ENCODE peak calls at places on chromosomes 11 and 22, in seven cellular contexts. H is psoas muscle, N is astrocyte of the spinal cord, Z is HCT116, J is endothelial cell of umbilical vein, F is PC-3, W is upper lobe of right lung. S is an unnamed sample.

GRCh38 chr11:72580648-72580950 is 93.6 kb downstream of the PDE2A start:
- DNase-seq in H (peak; percentile 32), N (no peak), Z (no peak), J (no peak), F (no peak), W (peak; percentile 41), S (no peak)

GRCh38 chr11:66857234-66857926 is 516 bp downstream of the LRFN4 start:
- DNase-seq in H (no peak), N (no peak), Z (no peak), J (no peak), F (no peak), W (no peak), S (peak; percentile 40)

GRCh38 chr11:71238285-71238875 is 14.0 kb downstream of the SHANK2 start:
- DNase-seq in H (no peak), N (no peak), Z (no peak), J (no peak), F (no peak), W (peak; percentile 28), S (no peak)

GRCh38 chr22:34045311-34045710 is 125.0 kb upstream of the LARGE1 start:
- DNase-seq in H (no peak), N (no peak), Z (no peak), J (no peak), F (no peak), W (no peak), S (no peak)

GRCh38 chr22:23179381-23180294 is 671 bp upstream of the BCR start:
- DNase-seq in H (peak; percentile 62), N (no peak), Z (no peak), J (peak; percentile 50), F (no peak), W (no peak), S (peak; percentile 47)

GRCh38 chr22:21611210-21611977 is 18.4 kb downstream of the YDJC start:
- DNase-seq in H (no peak), N (no peak), Z (no peak), J (no peak), F (no peak), W (no peak), S (no peak)

GRCh38 chr11:507727-508515 is 879 bp upstream of the RNH1 start:
- DNase-seq in H (no peak), N (no peak), Z (no peak), J (no peak), F (no peak), W (no peak), S (no peak)

GRCh38 chr11:123180166-123180565 is 14.9 kb downstream of the CLMP start:
- DNase-seq in H (no peak), N (no peak), Z (no peak), J (no peak), F (no peak), W (no peak), S (no peak)

GRCh38 chr11:25925359-25925758 is 406.6 kb upstream of the ANO3 start:
- DNase-seq in H (no peak), N (no peak), Z (no peak), J (no peak), F (no peak), W (no peak), S (no peak)

GRCh38 chr11:104462346-104462745 is 298.4 kb upstream of the PDGFD start:
- DNase-seq in H (no peak), N (peak; percentile 62), Z (no peak), J (no peak), F (peak; percentile 12), W (no peak), S (peak; percentile 18)

GRCh38 chr11:27215471-27216267 is 147.3 kb downstream of the CCDC34 start:
- DNase-seq in H (peak; percentile 61), N (peak; percentile 21), Z (no peak), J (peak; percentile 88), F (no peak), W (peak; percentile 76), S (no peak)

GRCh38 chr22:42686756-42687491 is 33.7 kb downstream of the A4GALT start:
- DNase-seq in H (no peak), N (no peak), Z (no peak), J (no peak), F (no peak), W (no peak), S (no peak)

GRCh38 chr11:119479685-119480275 is 56.8 kb upstream of the THY1 start:
- DNase-seq in H (peak; percentile 12), N (peak; percentile 26), Z (no peak), J (peak; percentile 17), F (peak; percentile 40), W (no peak), S (peak; percentile 77)

GRCh38 chr11:456533-456932 is 6.5 kb downstream of the PTDSS2 start:
- DNase-seq in H (peak; percentile 27), N (no peak), Z (no peak), J (no peak), F (no peak), W (no peak), S (no peak)

GRCh38 chr11:90468923-90469322 is 246.1 kb upstream of the CHORDC1 start:
- DNase-seq in H (no peak), N (peak; percentile 73), Z (no peak), J (no peak), F (peak; percentile 65), W (no peak), S (no peak)

GRCh38 chr22:31148953-31149627 is 8.8 kb upstream of the PLA2G3 start:
- DNase-seq in H (peak; percentile 80), N (peak; percentile 80), Z (peak; percentile 66), J (peak; percentile 84), F (peak; percentile 70), W (peak; percentile 77), S (peak; percentile 78)

GRCh38 chr22:20977516-20978170 is 4.5 kb upstream of the LZTR1 start:
- DNase-seq in H (no peak), N (no peak), Z (no peak), J (no peak), F (no peak), W (no peak), S (no peak)

GRCh38 chr22:26669060-26669481 is 11.7 kb downstream of the MIAT start:
- DNase-seq in H (no peak), N (peak; percentile 30), Z (peak; percentile 62), J (peak; percentile 55), F (peak; percentile 54), W (no peak), S (peak; percentile 54)

DNA sequence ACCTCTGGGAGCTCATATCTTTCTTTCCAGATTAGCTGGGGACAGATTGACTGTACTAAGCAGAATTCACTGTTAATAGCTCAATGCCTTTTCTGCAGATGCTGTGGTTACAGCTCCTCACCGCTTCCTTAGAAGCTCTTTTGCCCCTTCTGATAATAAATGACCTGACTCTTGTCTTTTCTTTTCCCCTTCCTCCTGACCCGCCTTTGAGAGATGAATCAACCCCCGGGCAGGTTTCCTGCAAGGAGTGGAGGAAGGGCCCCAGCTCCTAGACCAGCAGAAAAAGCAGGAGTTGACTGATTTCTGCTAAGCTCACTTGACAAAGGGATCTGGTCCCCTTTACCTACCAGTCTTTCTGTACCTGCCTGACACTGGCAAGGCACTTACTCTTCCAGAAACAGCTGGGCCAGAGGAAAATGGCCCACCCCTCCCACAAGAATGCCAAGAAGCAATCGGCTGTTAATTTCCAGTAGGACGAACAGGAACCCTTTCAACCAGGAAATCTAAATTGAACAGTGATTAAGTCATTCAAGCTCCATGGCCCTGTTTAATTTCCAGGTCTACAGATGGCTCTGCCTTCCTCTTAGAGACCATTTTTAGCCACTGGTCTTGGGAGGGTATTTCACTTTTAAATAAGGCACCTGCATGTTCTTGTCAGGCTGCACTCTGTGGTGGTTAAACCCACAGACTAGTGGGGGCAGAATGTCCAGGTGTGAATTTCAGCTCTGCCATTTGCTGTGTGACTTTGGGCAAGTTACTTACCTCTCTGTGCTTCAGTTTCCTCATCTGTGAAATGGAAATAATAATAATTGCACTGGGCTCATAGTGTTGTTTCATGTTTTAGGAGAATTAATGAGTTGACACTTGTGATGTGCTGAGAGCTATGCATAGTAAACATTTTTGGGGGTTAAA is 67.5 kb downstream of the PRR5L start:
- DNase-seq in H (no peak), N (no peak), Z (no peak), J (peak; percentile 21), F (no peak), W (no peak), S (peak; percentile 51)
- H3K4me3 ChIP-seq in H (no peak overlapping the region), N (no peak overlapping the region), Z (no peak overlapping the region), J (no peak overlapping the region), F (no peak overlapping the region), W (no peak overlapping the region), S (no peak overlapping the region)

GRCh38 chr11:43943357-43943930 is 1.0 kb downstream of the C11orf96 start:
- DNase-seq in H (no peak), N (no peak), Z (no peak), J (peak; percentile 42), F (peak; percentile 7), W (no peak), S (peak; percentile 47)

GRCh38 chr11:43943931-43944751 is 1.7 kb downstream of the C11orf96 start:
- DNase-seq in H (no peak), N (peak; percentile 63), Z (no peak), J (peak; percentile 14), F (peak; percentile 30), W (peak; percentile 71), S (no peak)

GRCh38 chr11:43947003-43947500 is 4.6 kb downstream of the C11orf96 start:
- DNase-seq in H (no peak), N (no peak), Z (peak; percentile 19), J (no peak), F (peak; percentile 38), W (no peak), S (peak; percentile 49)

GRCh38 chr11:43942651-43943356 is 367 bp downstream of the C11orf96 start:
- DNase-seq in H (peak; percentile 61), N (peak; percentile 52), Z (no peak), J (peak; percentile 59), F (peak; percentile 2), W (peak; percentile 68), S (peak; percentile 76)

GRCh38 chr11:43944761-43945311 is 2.4 kb downstream of the C11orf96 start:
- DNase-seq in H (peak; percentile 89), N (no peak), Z (no peak), J (peak; percentile 51), F (peak; percentile 61), W (peak; percentile 92), S (peak; percentile 73)
- H3K4me3 ChIP-seq in H (peak overlapping the region; percentile 83), N (no peak overlapping the region), Z (peak overlapping the region; percentile 55), J (no peak overlapping the region), F (peak overlapping the region; percentile 62), W (peak overlapping the region; percentile 64), S (no peak overlapping the region)

DNA sequence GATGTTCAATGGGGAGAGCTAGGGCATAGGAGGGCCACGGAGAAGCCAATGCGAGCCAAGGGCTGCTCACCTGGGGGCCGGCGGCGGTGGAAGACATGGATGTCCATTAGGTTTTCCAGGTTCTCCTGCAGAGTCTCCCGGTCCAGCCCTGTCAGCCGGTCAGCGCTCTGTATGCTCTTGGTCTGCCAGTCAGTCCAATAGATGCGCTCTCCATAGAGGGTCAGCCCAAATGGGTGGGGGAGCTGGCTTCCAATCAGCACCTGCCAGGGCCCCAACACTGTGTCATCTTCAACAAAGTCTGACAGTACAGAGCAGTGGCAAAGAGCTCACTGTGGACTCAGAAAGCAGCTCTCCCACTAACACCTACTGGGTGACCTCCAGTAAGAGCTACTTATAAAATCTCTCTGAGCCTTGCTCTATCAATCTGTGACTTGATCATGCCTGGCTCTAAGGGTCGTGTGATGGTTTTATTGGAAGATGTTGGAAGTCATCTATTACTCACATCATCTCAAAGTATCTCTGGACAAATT is 33.0 kb upstream of the CKAP5 start:
- DNase-seq in H (no peak), N (no peak), Z (no peak), J (no peak), F (no peak), W (peak; percentile 30), S (no peak)
- H3K4me3 ChIP-seq in H (no peak overlapping the region), N (no peak overlapping the region), Z (no peak overlapping the region), J (no peak overlapping the region), F (no peak overlapping the region), W (no peak overlapping the region), S (no peak overlapping the region)

DNA sequence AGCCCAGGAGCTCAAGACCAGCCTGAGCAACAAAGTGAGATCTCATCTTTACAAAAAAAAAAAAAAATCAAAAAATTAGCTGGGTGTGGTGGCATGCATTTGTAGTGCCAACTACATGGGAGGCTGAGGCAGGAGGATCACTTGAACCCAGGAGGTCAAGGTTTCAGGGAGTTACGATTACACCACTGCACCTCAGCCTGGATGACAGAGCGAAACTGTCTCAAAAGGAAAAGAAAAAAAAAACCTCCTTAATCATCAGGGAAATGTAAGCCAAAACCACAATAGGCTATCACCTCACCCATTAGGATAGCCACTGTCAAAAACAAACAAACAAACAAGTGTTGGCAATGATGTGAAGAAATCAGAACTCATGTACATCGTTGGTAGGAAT is 13.4 kb downstream of the DGCR2 start:
- DNase-seq in H (no peak), N (no peak), Z (no peak), J (no peak), F (no peak), W (no peak), S (no peak)
- H3K4me3 ChIP-seq in H (no peak overlapping the region), N (no peak overlapping the region), Z (no peak overlapping the region), J (no peak overlapping the region), F (no peak overlapping the region), W (no peak overlapping the region), S (no peak overlapping the region)

S was measured in A673.